ENCODE peak calls at places on chromosome 13, in eight cellular contexts. M is astrocyte of the cerebellum, E is AG10803, X is transverse colon, I is upper lobe of right lung, K is adrenal gland, L is endodermal cell, Z is neural crest cell. R is an unnamed sample.

GRCh38 chr13:49220035-49220855 is at the start of gene MLNR:
- DNase-seq in Z (peak), K (no peak), M (no peak), L (peak), X (no peak), E (peak), I (peak), R (no peak)

GRCh38 chr13:90412980-90413379 is 934.5 kb upstream of the MIR17HG start:
- DNase-seq in E (no peak), I (no peak), X (no peak), L (no peak), Z (no peak), K (no peak), M (no peak), R (no peak)

GRCh38 chr13:110790371-110790770 is 76.9 kb downstream of the ING1 start:
- DNase-seq in X (no peak), M (no peak), L (no peak), Z (no peak), I (no peak), E (no peak), K (no peak), R (no peak)

GRCh38 chr13:113566227-113566561 is 18.4 kb upstream of the TFDP1 start:
- DNase-seq in L (no peak), K (no peak), X (no peak), E (no peak), M (no peak), Z (no peak), I (peak), R (no peak)

GRCh38 chr13:45882626-45883025 is 31.1 kb upstream of the SIAH3 start:
- DNase-seq in M (no peak), L (peak), E (no peak), X (no peak), K (no peak), Z (no peak), I (no peak), R (no peak)

GRCh38 chr13:45928843-45929242 is 77.3 kb upstream of the SIAH3 start:
- DNase-seq in E (no peak), L (no peak), X (no peak), I (no peak), K (no peak), Z (no peak), M (peak), R (no peak)

GRCh38 chr13:100095498-100095897 is 6.6 kb downstream of the PCCA start:
- DNase-seq in I (no peak), X (no peak), K (no peak), L (no peak), E (no peak), Z (no peak), M (no peak), R (no peak)

GRCh38 chr13:48302920-48303330 is 626 bp upstream of the RB1 start:
- DNase-seq in M (peak), E (peak), K (no peak), Z (no peak), L (no peak), X (no peak), I (no peak), R (no peak)

GRCh38 chr13:110444226-110444653 is 117.3 kb downstream of the RAB20 start:
- DNase-seq in X (no peak), L (no peak), K (no peak), M (no peak), I (no peak), Z (no peak), E (peak), R (no peak)

GRCh38 chr13:79803939-79804487 is 323.1 kb downstream of the NDFIP2 start:
- DNase-seq in K (no peak), Z (no peak), I (no peak), L (no peak), X (no peak), E (no peak), M (no peak), R (no peak)

GRCh38 chr13:36030670-36031331 is 100.4 kb downstream of the DCLK1 start:
- DNase-seq in Z (no peak), I (no peak), K (no peak), M (peak), E (peak), L (no peak), X (no peak), R (no peak)

GRCh38 chr13:112444416-112445399 is 68.6 kb downstream of the SPACA7 start:
- DNase-seq in M (no peak), I (peak), K (peak), L (peak), E (no peak), Z (no peak), X (no peak), R (no peak)

GRCh38 chr13:42373048-42373812 is 101.3 kb downstream of the AKAP11 start:
- DNase-seq in I (no peak), Z (no peak), X (no peak), M (no peak), L (no peak), K (no peak), E (no peak), R (no peak)

GRCh38 chr13:33228645-33229445 is 56.7 kb downstream of the STARD13 start:
- DNase-seq in E (peak), M (peak), K (no peak), X (no peak), L (peak), Z (no peak), I (no peak), R (no peak)

GRCh38 chr13:72886272-72887062 is 104.5 kb downstream of the PIBF1 start:
- DNase-seq in Z (no peak), L (no peak), K (no peak), M (no peak), E (peak), I (no peak), X (no peak), R (no peak)

GRCh38 chr13:25247345-25247744 is 39.9 kb downstream of the MTMR6 start:
- DNase-seq in M (no peak), K (no peak), Z (no peak), L (no peak), X (no peak), I (no peak), E (no peak), R (no peak)

GRCh38 chr13:91346848-91347211 is 657 bp upstream of the MIR17HG start:
- DNase-seq in M (no peak), K (no peak), L (no peak), I (no peak), E (no peak), Z (no peak), X (peak), R (no peak)

GRCh38 chr13:95391325-95391724 is 90.1 kb upstream of the ABCC4 start:
- DNase-seq in M (no peak), L (no peak), K (no peak), I (no peak), E (peak), Z (no peak), X (no peak), R (no peak)

GRCh38 chr13:41457589-41458186 is 338 bp downstream of the RGCC start:
- DNase-seq in L (peak), E (no peak), K (no peak), M (no peak), Z (peak), X (no peak), I (peak), R (no peak)

GRCh38 chr13:52600666-52601065 is 41.6 kb upstream of the HNRNPA1L2 start:
- DNase-seq in E (no peak), K (no peak), X (no peak), M (no peak), I (no peak), L (no peak), Z (no peak), R (no peak)

GRCh38 chr13:97165527-97166425 is 56.4 kb upstream of the MBNL2 start:
- DNase-seq in K (no peak), X (no peak), M (no peak), I (no peak), Z (no peak), L (no peak), E (no peak), R (no peak)

GRCh38 chr13:73521291-73521626 is 462.5 kb downstream of the KLF5 start:
- DNase-seq in M (no peak), Z (no peak), L (no peak), K (no peak), X (no peak), E (no peak), I (no peak), R (no peak)

GRCh38 chr13:66714795-66715194 is 515.3 kb downstream of the PCDH9 start:
- DNase-seq in E (no peak), I (no peak), Z (no peak), M (no peak), K (no peak), X (no peak), L (no peak), R (no peak)

GRCh38 chr13:91099877-91100276 is 247.6 kb upstream of the MIR17HG start:
- DNase-seq in K (no peak), L (no peak), M (no peak), I (no peak), X (no peak), E (no peak), Z (no peak), R (no peak)

GRCh38 chr13:98411617-98412310 is 165.1 kb downstream of the STK24 start:
- DNase-seq in X (peak), I (peak), M (no peak), K (peak), L (no peak), E (peak), Z (no peak), R (no peak)

GRCh38 chr13:112849500-112849899 is 119.5 kb upstream of the MCF2L start:
- DNase-seq in X (no peak), I (no peak), K (no peak), E (no peak), Z (no peak), M (peak), L (no peak), R (no peak)

GRCh38 chr13:66805657-66806056 is 424.5 kb downstream of the PCDH9 start:
- DNase-seq in L (no peak), K (peak), M (peak), X (no peak), Z (no peak), E (no peak), I (no peak), R (no peak)

GRCh38 chr13:105918842-105919741 is 616.4 kb downstream of the EFNB2 start:
- DNase-seq in K (peak), Z (peak), X (peak), L (peak), M (peak), I (no peak), E (peak), R (no peak)

GRCh38 chr13:96958286-96958891 is 35.9 kb downstream of the OXGR1 start:
- DNase-seq in L (no peak), K (peak), Z (no peak), M (peak), I (no peak), E (peak), X (no peak), R (no peak)

GRCh38 chr13:72774019-72774418 is 7.7 kb downstream of the DIS3 start:
- DNase-seq in K (no peak), X (no peak), E (peak), M (no peak), L (no peak), Z (no peak), I (no peak), R (no peak)

GRCh38 chr13:30877335-30877734 is 28.7 kb upstream of the MEDAG start:
- DNase-seq in I (no peak), M (no peak), E (peak), K (no peak), L (no peak), Z (no peak), X (no peak), R (no peak)

GRCh38 chr13:74305876-74306275 is 171.7 kb upstream of the KLF12 start:
- DNase-seq in Z (no peak), E (no peak), I (no peak), M (no peak), K (no peak), L (peak), X (no peak), R (no peak)

GRCh38 chr13:34020388-34020787 is 202.4 kb downstream of the RFC3 start:
- DNase-seq in I (no peak), L (no peak), X (no peak), Z (no peak), E (no peak), M (no peak), K (no peak), R (no peak)

GRCh38 chr13:95002126-95002525 is 289.8 kb upstream of the SOX21 start:
- DNase-seq in L (no peak), E (no peak), K (no peak), M (no peak), I (no peak), Z (no peak), X (no peak), R (no peak)

GRCh38 chr13:99743079-99743478 is 228.5 kb downstream of the ZIC5 start:
- DNase-seq in K (no peak), Z (no peak), L (no peak), M (no peak), I (no peak), E (no peak), X (no peak), R (no peak)

GRCh38 chr13:19890030-19890429 is 26.6 kb upstream of the ZMYM5 start:
- DNase-seq in E (no peak), K (no peak), Z (no peak), M (no peak), L (no peak), X (no peak), I (no peak), R (no peak)

GRCh38 chr13:106178816-106179215 is 356.6 kb downstream of the EFNB2 start:
- DNase-seq in I (no peak), K (no peak), X (no peak), M (no peak), L (no peak), Z (no peak), E (peak), R (no peak)

GRCh38 chr13:111395511-111396393 is 75.3 kb downstream of the TEX29 start:
- DNase-seq in Z (no peak), I (no peak), E (no peak), M (no peak), L (peak), X (no peak), K (peak), R (no peak)

R was measured in hypothalamus.